ENCODE peak calls at places on chromosomes 16 and 17, in four cellular contexts. P is endothelial cell, Y is neural crest cell, O is dorsolateral prefrontal cortex. Q is an unnamed sample.
A peak's percentile ranks its signal among the peaks of the same experiment; 100 is the strongest.

GRCh38 chr17:50274142-50274944 is at the start of gene TMEM92:
- DNase-seq in P (peak; percentile 80), Y (no peak), O (no peak), Q (no peak)

GRCh38 chr16:87169509-87169985 is 147.6 kb downstream of the C16orf95 start:
- DNase-seq in P (no peak), Y (no peak), O (no peak), Q (no peak)

GRCh38 chr16:89964201-89964600 is 15.6 kb downstream of the DEF8 start:
- DNase-seq in P (no peak), Y (no peak), O (no peak), Q (no peak)

GRCh38 chr17:62017912-62018311 is 47.2 kb downstream of the MED13 start:
- DNase-seq in P (no peak), Y (no peak), O (no peak), Q (no peak)

GRCh38 chr16:50585331-50585776 is 37.2 kb downstream of the NKD1 start:
- DNase-seq in P (no peak), Y (no peak), O (no peak), Q (no peak)

GRCh38 chr16:77223184-77223583 is 24.0 kb downstream of the SYCE1L start:
- DNase-seq in P (peak; percentile 43), Y (peak; percentile 19), O (no peak), Q (no peak)

GRCh38 chr17:50469671-50470305 is 1.1 kb upstream of the CHAD start:
- DNase-seq in P (no peak), Y (no peak), O (no peak), Q (no peak)

GRCh38 chr16:728131-728889 is 1.4 kb downstream of the HAGHL start:
- DNase-seq in P (no peak), Y (no peak), O (peak; percentile 65), Q (no peak)

GRCh38 chr17:27226611-27227234 is 67.2 kb upstream of the WSB1 start:
- DNase-seq in P (no peak), Y (no peak), O (no peak), Q (no peak)

GRCh38 chr16:15641753-15642556 is 999 bp downstream of the MARF1 start:
- DNase-seq in P (no peak), Y (no peak), O (no peak), Q (no peak)

GRCh38 chr17:42720996-42721583 is 23.8 kb downstream of the EZH1 start:
- DNase-seq in P (peak; percentile 33), Y (peak; percentile 18), O (peak; percentile 59), Q (no peak)

GRCh38 chr16:68496689-68497088 is 42.4 kb upstream of the ZFP90 start:
- DNase-seq in P (no peak), Y (no peak), O (no peak), Q (no peak)

GRCh38 chr17:8965394-8966168 is at the start of gene PIK3R5:
- DNase-seq in P (peak; percentile 67), Y (peak; percentile 34), O (no peak), Q (no peak)

GRCh38 chr17:9644910-9645751 is at the start of gene USP43:
- DNase-seq in P (peak; percentile 21), Y (peak; percentile 28), O (no peak), Q (no peak)

GRCh38 chr17:61420745-61421398 is 21.2 kb downstream of the TBX2 start:
- DNase-seq in P (no peak), Y (no peak), O (no peak), Q (no peak)

GRCh38 chr16:68520649-68521086 is 18.4 kb upstream of the ZFP90 start:
- DNase-seq in P (peak; percentile 89), Y (peak; percentile 86), O (peak; percentile 89), Q (peak; percentile 66)

GRCh38 chr17:47686276-47686635 is 7.7 kb upstream of the TBKBP1 start:
- DNase-seq in P (no peak), Y (no peak), O (no peak), Q (no peak)

GRCh38 chr16:10577305-10578202 is 2.8 kb downstream of the EMP2 start:
- DNase-seq in P (no peak), Y (no peak), O (no peak), Q (no peak)

GRCh38 chr16:50547340-50547865 is 793 bp upstream of the NKD1 start:
- DNase-seq in P (peak; percentile 53), Y (peak; percentile 45), O (no peak), Q (no peak)

GRCh38 chr16:24508614-24509013 is 30.8 kb upstream of the RBBP6 start:
- DNase-seq in P (no peak), Y (no peak), O (no peak), Q (no peak)

GRCh38 chr16:83682858-83683235 is 124.9 kb upstream of the HSBP1 start:
- DNase-seq in P (no peak), Y (no peak), O (no peak), Q (no peak)

GRCh38 chr16:64313726-64314125 is 808.1 kb downstream of the CDH11 start:
- DNase-seq in P (no peak), Y (no peak), O (no peak), Q (no peak)

GRCh38 chr17:13931752-13932477 is 137.4 kb upstream of the COX10 start:
- DNase-seq in P (no peak), Y (no peak), O (no peak), Q (no peak)

GRCh38 chr17:40348136-40348504 is 16.4 kb downstream of the GJD3 start:
- DNase-seq in P (no peak), Y (no peak), O (no peak), Q (no peak)

GRCh38 chr16:15810411-15810810 is 46.4 kb downstream of the MYH11 start:
- DNase-seq in P (no peak), Y (no peak), O (no peak), Q (no peak)

GRCh38 chr17:31296156-31296555 is 883 bp downstream of the OMG start:
- DNase-seq in P (no peak), Y (no peak), O (no peak), Q (no peak)

GRCh38 chr16:20388854-20389253 is 15.7 kb downstream of the PDILT start:
- DNase-seq in P (no peak), Y (no peak), O (no peak), Q (no peak)

GRCh38 chr16:64846966-64847365 is 274.9 kb downstream of the CDH11 start:
- DNase-seq in P (no peak), Y (no peak), O (no peak), Q (no peak)

GRCh38 chr17:47733414-47734288 is 615 bp downstream of the TBX21 start:
- DNase-seq in P (no peak), Y (no peak), O (no peak), Q (no peak)

GRCh38 chr16:79272141-79272577 is 328.4 kb downstream of the MAF start:
- DNase-seq in P (no peak), Y (no peak), O (no peak), Q (no peak)

GRCh38 chr16:5560084-5560483 is 462.5 kb upstream of the EEF2KMT start:
- DNase-seq in P (no peak), Y (no peak), O (no peak), Q (no peak)

GRCh38 chr17:36849871-36850348 is 87.4 kb upstream of the LHX1 start:
- DNase-seq in P (peak; percentile 38), Y (no peak), O (no peak), Q (no peak)

GRCh38 chr17:47949951-47950350 is 7.7 kb downstream of the PRR15L start:
- DNase-seq in P (no peak), Y (no peak), O (no peak), Q (no peak)

GRCh38 chr17:40415390-40415789 is 2.3 kb downstream of the TOP2A start:
- DNase-seq in P (no peak), Y (no peak), O (no peak), Q (no peak)

GRCh38 chr16:80803341-80804060 is 897 bp downstream of the CDYL2 start:
- DNase-seq in P (peak; percentile 61), Y (peak; percentile 24), O (no peak), Q (no peak)

GRCh38 chr17:43528988-43529814 is 16.9 kb downstream of the ETV4 start:
- DNase-seq in P (no peak), Y (no peak), O (no peak), Q (no peak)

GRCh38 chr17:68733241-68734176 is 132.3 kb upstream of the FAM20A start:
- DNase-seq in P (no peak), Y (no peak), O (no peak), Q (no peak)

DNA sequence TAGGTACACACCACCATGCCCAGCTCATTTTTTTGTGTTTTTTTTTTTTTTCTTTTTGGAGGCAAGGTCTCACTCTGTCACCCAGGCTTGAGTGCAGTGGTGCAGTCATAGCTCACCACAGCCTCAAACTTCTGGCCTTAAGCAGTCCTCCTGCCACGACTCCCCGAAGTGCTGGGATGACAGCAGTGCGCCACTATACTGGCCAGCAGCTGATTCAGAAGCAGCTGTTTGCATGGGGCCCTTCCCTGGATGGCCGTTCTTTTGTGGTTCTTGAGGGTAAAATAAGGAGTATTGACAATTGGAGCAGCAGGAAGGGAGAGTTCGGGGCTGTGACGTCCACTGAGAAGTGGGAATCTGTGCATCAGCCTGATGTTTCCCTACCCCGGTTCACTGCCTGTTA is 41.6 kb downstream of the KIAA0513 start:
- DNase-seq in P (no peak), Y (no peak), O (no peak), Q (no peak)
- TF ChIP-seq CTCF in P (no peak), Y (no peak), O (no peak), Q (no peak)

GRCh38 chr16:52816993-52817392 is 235.7 kb downstream of the CHD9NB start:
- DNase-seq in P (no peak), Y (no peak), O (no peak), Q (no peak)

GRCh38 chr16:52812945-52813556 is 239.6 kb downstream of the CHD9NB start:
- DNase-seq in P (no peak), Y (no peak), O (no peak), Q (no peak)
- TF ChIP-seq CTCF in P (no peak), Y (no peak), O (no peak), Q (no peak)

DNA sequence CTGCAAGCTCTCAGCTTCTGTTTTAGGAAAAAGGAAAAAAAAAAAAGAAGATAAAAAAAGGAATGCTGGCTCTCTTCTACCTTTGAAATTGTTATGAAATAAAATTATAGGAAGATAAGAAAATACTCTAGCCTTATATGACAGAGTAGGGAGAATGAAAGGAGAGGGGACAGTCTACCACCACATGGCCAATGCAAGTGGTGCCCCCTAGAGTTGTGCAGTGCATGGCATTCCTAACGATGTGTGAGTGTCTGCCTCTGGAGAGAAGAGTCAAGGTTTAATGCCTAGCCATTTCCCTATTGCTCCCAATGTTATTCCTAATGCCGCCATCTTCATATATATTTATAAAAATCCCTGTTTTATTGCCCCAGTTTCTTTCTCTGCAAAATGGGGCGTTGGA is 216.3 kb downstream of the TMEM114 start:
- DNase-seq in P (no peak), Y (no peak), O (no peak), Q (no peak)
- TF ChIP-seq CTCF in P (no peak), Y (peak; percentile 31), O (no peak), Q (no peak)

DNA sequence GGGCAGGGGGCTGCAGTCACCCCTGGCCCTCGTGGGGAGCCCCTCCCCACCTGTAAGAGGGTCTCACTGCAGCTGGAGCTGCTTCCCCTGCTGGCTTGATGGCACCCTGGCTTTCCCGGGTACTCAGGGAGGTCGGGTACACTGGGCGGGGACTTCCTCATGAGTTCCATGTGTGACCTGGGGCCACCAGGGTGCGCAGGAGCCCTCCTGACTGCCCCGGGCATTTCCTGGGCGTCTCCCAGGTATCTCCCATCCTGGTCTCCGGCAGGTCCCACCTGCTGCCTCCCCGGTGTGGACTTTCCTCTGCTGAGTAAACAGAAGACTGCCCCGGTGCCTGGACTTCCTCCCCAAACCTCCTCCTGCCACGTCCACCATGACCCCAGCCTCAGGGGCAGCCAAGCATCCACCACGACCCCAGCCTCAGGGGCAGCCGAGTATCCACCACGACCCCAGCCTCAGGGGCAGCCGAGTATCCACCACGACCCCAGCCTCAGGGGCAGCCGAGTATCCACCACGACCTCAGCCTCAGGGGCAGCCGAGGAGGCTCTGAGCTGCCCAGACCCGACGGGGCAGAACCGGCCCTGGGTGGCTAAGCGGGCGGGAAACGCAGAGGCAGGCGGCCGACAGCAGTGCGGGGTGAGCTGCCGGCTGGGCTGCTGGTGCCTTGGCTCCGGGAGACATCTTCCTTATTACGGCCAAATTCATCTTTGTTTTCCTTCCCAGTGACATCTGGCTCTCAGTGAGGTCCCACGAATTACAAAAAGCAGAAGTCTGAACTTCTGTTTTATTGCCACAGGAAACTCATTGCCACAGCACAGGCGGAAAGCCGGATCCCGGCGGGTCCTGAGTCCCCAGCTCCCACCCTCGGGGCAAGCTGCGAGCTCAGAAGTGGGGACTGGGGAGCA is 40.7 kb downstream of the CBFA2T3 start:
- DNase-seq in P (no peak), Y (no peak), O (no peak), Q (no peak)
- TF ChIP-seq CTCF in P (no peak), Y (no peak), O (no peak), Q (no peak)

Q was measured in D721Med.